ENCODE peak calls at places on chromosomes 4 and X, in five cellular contexts. One of them, this sample, is unnamed.

GRCh38 chr4:69610484-69610883 is 29.0 kb downstream of the UGT2A2 start:
- DNase-seq in iPS DF 6.9: no peak
- DNase-seq in IMR-90: no peak
- DNase-seq in stomach: no peak
- DNase-seq in left lung: no peak
- DNase-seq in this sample: no peak

GRCh38 chr4:88211473-88212252 is 53.2 kb upstream of the ABCG2 start:
- DNase-seq in iPS DF 6.9: no peak
- DNase-seq in IMR-90: peak; percentile 46
- DNase-seq in stomach: peak; percentile 38
- DNase-seq in left lung: no peak
- DNase-seq in this sample: no peak

GRCh38 chr4:20992002-20992401 is 291.7 kb downstream of the PACRGL start:
- DNase-seq in iPS DF 6.9: no peak
- DNase-seq in IMR-90: no peak
- DNase-seq in stomach: no peak
- DNase-seq in left lung: no peak
- DNase-seq in this sample: no peak

GRCh38 chr4:184101711-184102110 is 116.0 kb downstream of the ENPP6 start:
- DNase-seq in iPS DF 6.9: no peak
- DNase-seq in IMR-90: no peak
- DNase-seq in stomach: no peak
- DNase-seq in left lung: no peak
- DNase-seq in this sample: no peak

GRCh38 chr4:106334732-106335131 is 18.4 kb downstream of the AIMP1 start:
- DNase-seq in iPS DF 6.9: no peak
- DNase-seq in IMR-90: no peak
- DNase-seq in stomach: no peak
- DNase-seq in left lung: no peak
- DNase-seq in this sample: peak; percentile 16

GRCh38 chr4:113591982-113592381 is 169.6 kb downstream of the CAMK2D start:
- DNase-seq in iPS DF 6.9: no peak
- DNase-seq in IMR-90: peak; percentile 44
- DNase-seq in stomach: no peak
- DNase-seq in left lung: no peak
- DNase-seq in this sample: peak; percentile 13

GRCh38 chr4:24923550-24923949 is 10.7 kb upstream of the CCDC149 start:
- DNase-seq in iPS DF 6.9: no peak
- DNase-seq in IMR-90: no peak
- DNase-seq in stomach: no peak
- DNase-seq in left lung: no peak
- DNase-seq in this sample: no peak

GRCh38 chr4:183408791-183409190 is 35.6 kb upstream of the CDKN2AIP start:
- DNase-seq in iPS DF 6.9: no peak
- DNase-seq in IMR-90: no peak
- DNase-seq in stomach: peak; percentile 34
- DNase-seq in left lung: no peak
- DNase-seq in this sample: no peak

GRCh38 chr4:153018031-153018430 is 81.9 kb downstream of the FHDC1 start:
- DNase-seq in iPS DF 6.9: no peak
- DNase-seq in IMR-90: no peak
- DNase-seq in stomach: no peak
- DNase-seq in left lung: no peak
- DNase-seq in this sample: no peak

GRCh38 chrX:73913580-73913979 is 350.6 kb downstream of the CHIC1 start:
- DNase-seq in iPS DF 6.9: no peak
- DNase-seq in IMR-90: peak; percentile 43
- DNase-seq in stomach: no peak
- DNase-seq in left lung: no peak
- DNase-seq in this sample: no peak

GRCh38 chrX:73916931-73917657 is 354.1 kb downstream of the CHIC1 start:
- DNase-seq in iPS DF 6.9: no peak
- DNase-seq in IMR-90: peak; percentile 91
- DNase-seq in stomach: no peak
- DNase-seq in left lung: no peak
- DNase-seq in this sample: peak; percentile 37

GRCh38 chrX:73916489-73916888 is 353.5 kb downstream of the CHIC1 start:
- DNase-seq in iPS DF 6.9: no peak
- DNase-seq in IMR-90: no peak
- DNase-seq in stomach: no peak
- DNase-seq in left lung: no peak
- DNase-seq in this sample: no peak
- H3K4me3 ChIP-seq in iPS DF 6.9: no peak overlapping the region
- H3K4me3 ChIP-seq in IMR-90: no peak overlapping the region
- H3K4me3 ChIP-seq in stomach: no peak overlapping the region
- H3K4me3 ChIP-seq in left lung: no peak overlapping the region
- H3K4me3 ChIP-seq in this sample: no peak overlapping the region

GRCh38 chr4:97496298-97496873 is 646.9 kb downstream of the STPG2 start:
- DNase-seq in iPS DF 6.9: no peak
- DNase-seq in IMR-90: no peak
- DNase-seq in stomach: no peak
- DNase-seq in left lung: no peak
- DNase-seq in this sample: no peak

GRCh38 chr4:97493815-97494518 is 649.3 kb downstream of the STPG2 start:
- DNase-seq in iPS DF 6.9: no peak
- DNase-seq in IMR-90: no peak
- DNase-seq in stomach: no peak
- DNase-seq in left lung: no peak
- DNase-seq in this sample: no peak

GRCh38 chr4:97491856-97492255 is 651.4 kb downstream of the STPG2 start:
- DNase-seq in iPS DF 6.9: no peak
- DNase-seq in IMR-90: no peak
- DNase-seq in stomach: no peak
- DNase-seq in left lung: no peak
- DNase-seq in this sample: no peak
- H3K9me3 ChIP-seq in iPS DF 6.9: no peaks in the 10 kb centered on the region
- H3K9me3 ChIP-seq in IMR-90: no peaks in the 10 kb centered on the region
- H3K9me3 ChIP-seq in stomach: no peaks in the 10 kb centered on the region
- H3K9me3 ChIP-seq in left lung: no peaks in the 10 kb centered on the region
- H3K9me3 ChIP-seq in this sample: no peaks in the 10 kb centered on the region

DNA sequence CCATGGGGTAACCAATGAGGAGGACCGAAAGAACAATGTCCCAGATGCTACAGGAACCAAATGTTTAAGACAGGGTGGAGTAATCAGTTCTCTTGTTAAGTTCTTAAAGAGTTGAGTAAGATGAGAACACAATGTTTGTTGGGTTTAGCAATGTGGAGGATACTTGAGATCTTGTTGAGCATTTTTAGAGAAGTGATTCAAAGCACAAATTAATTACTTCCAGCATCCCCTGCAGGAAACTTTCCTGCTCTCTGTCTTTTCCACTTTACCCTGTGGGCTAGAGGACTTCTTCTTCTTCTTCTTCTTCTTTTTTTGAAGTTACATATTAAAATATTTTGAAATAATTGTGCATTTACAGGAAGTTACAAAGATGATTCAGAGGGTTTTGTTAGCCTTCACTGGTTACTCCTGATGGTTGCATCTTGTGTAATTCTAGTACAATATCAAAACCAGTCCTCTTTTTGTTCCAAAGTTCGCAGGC is 13.4 kb downstream of the SGMS2 start:
- DNase-seq in iPS DF 6.9: no peak
- DNase-seq in IMR-90: peak; percentile 25
- DNase-seq in stomach: no peak
- DNase-seq in left lung: no peak
- DNase-seq in this sample: no peak
- H3K4me3 ChIP-seq in iPS DF 6.9: no peak overlapping the region
- H3K4me3 ChIP-seq in IMR-90: no peak overlapping the region
- H3K4me3 ChIP-seq in stomach: no peak overlapping the region
- H3K4me3 ChIP-seq in left lung: no peak overlapping the region
- H3K4me3 ChIP-seq in this sample: no peak overlapping the region

DNA sequence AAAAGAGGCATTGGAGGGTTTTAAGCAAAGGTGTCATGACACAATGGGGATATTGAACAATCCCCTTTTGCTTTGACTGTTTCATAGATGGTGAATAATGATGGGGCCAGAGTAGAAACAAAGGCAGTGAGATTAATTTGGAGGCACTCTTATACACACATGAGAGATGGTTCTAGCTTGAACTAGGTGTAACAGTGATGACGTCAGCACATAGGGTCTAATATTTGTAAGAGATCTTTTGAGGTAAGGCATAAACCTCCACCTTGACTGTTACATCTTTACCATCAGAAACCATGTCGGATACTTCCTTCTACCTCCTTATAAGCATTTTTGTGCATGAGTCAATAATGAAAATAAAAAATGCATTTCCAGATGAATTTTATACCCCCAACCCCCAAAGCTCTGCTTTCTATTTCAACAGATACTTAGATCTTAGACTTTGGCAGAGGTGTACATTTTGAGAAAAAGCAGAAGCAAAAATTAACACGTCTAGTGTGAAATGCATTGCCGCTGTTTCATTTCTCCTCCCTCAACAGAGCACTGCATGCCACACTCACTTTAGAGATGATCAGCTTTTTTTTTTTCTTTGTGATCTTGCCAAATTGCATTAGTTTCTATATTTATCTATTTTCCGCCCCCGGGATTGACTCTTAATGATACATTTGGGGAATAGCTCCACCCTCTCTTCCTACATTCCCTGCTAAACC is 87.2 kb downstream of the HS3ST1 start:
- DNase-seq in iPS DF 6.9: no peak
- DNase-seq in IMR-90: no peak
- DNase-seq in stomach: no peak
- DNase-seq in left lung: no peak
- DNase-seq in this sample: no peak
- H3K9me3 ChIP-seq in iPS DF 6.9: no peaks in the 10 kb centered on the region
- H3K9me3 ChIP-seq in IMR-90: peaks cover 2% of the 10 kb centered on the region
- H3K9me3 ChIP-seq in stomach: no peaks in the 10 kb centered on the region
- H3K9me3 ChIP-seq in left lung: no peaks in the 10 kb centered on the region
- H3K9me3 ChIP-seq in this sample: no peaks in the 10 kb centered on the region

DNA sequence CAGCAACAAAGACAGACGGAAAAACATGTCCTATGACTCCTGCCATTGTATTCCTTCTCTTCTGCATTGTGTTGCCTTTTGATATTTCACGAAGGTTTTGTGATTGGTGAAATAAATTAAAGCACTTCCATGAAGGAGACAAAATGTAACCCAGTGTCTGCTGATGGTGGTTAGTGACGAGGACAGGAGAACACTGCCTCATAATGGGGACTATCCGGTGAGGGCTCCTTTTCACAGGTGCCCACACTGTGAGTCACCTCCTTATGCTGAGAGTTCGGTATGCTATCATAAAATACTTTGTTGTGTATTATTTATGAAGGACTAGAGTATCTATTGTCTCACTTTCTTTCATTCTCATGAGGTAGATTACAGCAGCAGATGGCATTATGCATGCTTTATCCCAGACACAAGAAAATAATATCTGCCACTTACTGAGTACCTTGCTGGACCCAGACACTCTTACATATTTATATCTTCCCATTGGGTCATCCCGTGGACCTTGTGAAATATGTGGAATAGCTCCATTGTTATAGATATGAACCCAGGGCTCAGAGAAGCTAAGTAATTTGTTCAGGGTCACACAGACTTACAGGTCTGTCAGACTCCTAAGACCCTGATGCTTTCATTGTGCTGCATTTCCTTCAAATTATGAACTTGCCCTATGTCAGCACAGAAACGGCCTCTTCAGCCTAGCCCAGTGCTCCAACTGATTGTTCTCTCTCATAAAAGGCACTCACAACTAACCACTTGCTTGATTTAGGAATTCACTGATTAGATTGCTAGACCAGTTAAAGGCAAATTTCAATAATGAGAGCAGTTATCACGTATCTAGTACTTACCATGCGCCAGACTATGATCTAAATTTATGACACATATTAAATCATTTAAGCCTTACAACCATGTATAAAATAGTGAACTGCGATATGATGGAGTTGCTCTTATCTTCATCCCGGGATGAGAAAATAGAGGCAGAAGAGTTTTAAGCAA is 31.2 kb downstream of the PLS3 start:
- DNase-seq in iPS DF 6.9: no peak
- DNase-seq in IMR-90: no peak
- DNase-seq in stomach: no peak
- DNase-seq in left lung: no peak
- DNase-seq in this sample: no peak
- H3K4me3 ChIP-seq in iPS DF 6.9: no peak overlapping the region
- H3K4me3 ChIP-seq in IMR-90: no peak overlapping the region
- H3K4me3 ChIP-seq in stomach: no peak overlapping the region
- H3K4me3 ChIP-seq in left lung: no peak overlapping the region
- H3K4me3 ChIP-seq in this sample: no peak overlapping the region

This sample was measured in MG63.